ENCODE peak calls at places on chromosomes 4 and X, in nine cellular contexts. A is central memory CD8-positive, alpha-beta T cell; Q is activated naive CD8-positive, alpha-beta T cell treated with anti-CD3 and anti-CD28 coated beads, Interleukin-2, amount 50 U/mL, for 24 hours; P is ovary; S is HT-29; D is activated T-cell treated with anti-CD3 and anti-CD28 coated beads, Interleukin-2, amount 50 U/mL, for 24 hours; Y is activated CD8-positive, alpha-beta T cell treated with anti-CD3 and anti-CD28 coated beads, Interleukin-2, amount 10 ng/mL, durations not matched to agents 7 days and 5 days; W is dorsolateral prefrontal cortex; R is stimulated activated CD8-positive, alpha-beta memory T cell treated with anti-CD3 and anti-CD28 coated beads, Interleukin-4, amount 100 ng/mL, for 4 hours. C is an unnamed sample.

GRCh38 chr4:71322425-71322824 is 16.4 kb upstream of the SLC4A4 start:
- DNase-seq in A (no peak), Q (no peak), P (no peak), S (no peak), D (no peak), Y (no peak), W (no peak), R (no peak), C (no peak)

GRCh38 chr4:130023088-130023487 is 927.1 kb downstream of the C4orf33 start:
- DNase-seq in A (no peak), Q (no peak), P (no peak), S (no peak), D (no peak), Y (no peak), W (no peak), R (no peak), C (no peak)

GRCh38 chr4:75545526-75545925 is 10.3 kb upstream of the ODAPH start:
- DNase-seq in A (no peak), Q (no peak), P (no peak), S (no peak), D (no peak), Y (no peak), W (no peak), R (no peak), C (no peak)

GRCh38 chr4:6733358-6734164 is 17.6 kb downstream of the BLOC1S4 start:
- DNase-seq in A (no peak), Q (no peak), P (no peak), S (no peak), D (peak; percentile 13), Y (no peak), W (no peak), R (no peak), C (no peak)

GRCh38 chr4:102326951-102327350 is 18.3 kb downstream of the SLC39A8 start:
- DNase-seq in A (no peak), Q (no peak), P (no peak), S (no peak), D (no peak), Y (no peak), W (no peak), R (no peak), C (no peak)

GRCh38 chrX:68403522-68403921 is 29.8 kb downstream of the OPHN1 start:
- DNase-seq in A (no peak), Q (no peak), P (no peak), S (no peak), D (no peak), Y (no peak), W (no peak), R (no peak), C (no peak)

GRCh38 chr4:91837608-91838029 is 466.1 kb upstream of the GRID2 start:
- DNase-seq in A (no peak), Q (no peak), P (no peak), S (no peak), D (no peak), Y (no peak), W (no peak), R (no peak), C (no peak)

GRCh38 chr4:183503497-183504063 is 1.3 kb upstream of the ING2 start:
- DNase-seq in A (no peak), Q (peak; percentile 53), P (no peak), S (peak; percentile 29), D (no peak), Y (no peak), W (no peak), R (peak; percentile 1), C (peak; percentile 8)

GRCh38 chr4:123484291-123484926 is 87.8 kb downstream of the SPRY1 start:
- DNase-seq in A (no peak), Q (no peak), P (no peak), S (no peak), D (no peak), Y (no peak), W (no peak), R (no peak), C (no peak)

GRCh38 chrX:39773150-39773549 is 324.6 kb downstream of the BCOR start:
- DNase-seq in A (no peak), Q (no peak), P (no peak), S (no peak), D (no peak), Y (no peak), W (no peak), R (no peak), C (no peak)

GRCh38 chrX:71053217-71053621 is 14.9 kb downstream of the SNX12 start:
- DNase-seq in A (no peak), Q (no peak), P (no peak), S (no peak), D (no peak), Y (no peak), W (no peak), R (no peak), C (peak; percentile 68)

GRCh38 chr4:7526929-7527535 is 92.3 kb upstream of the PSAPL1 start:
- DNase-seq in A (no peak), Q (no peak), P (no peak), S (no peak), D (no peak), Y (no peak), W (no peak), R (no peak), C (no peak)

GRCh38 chr4:78608684-78609083 is 57.1 kb downstream of the ANXA3 start:
- DNase-seq in A (no peak), Q (no peak), P (no peak), S (no peak), D (no peak), Y (no peak), W (no peak), R (no peak), C (no peak)

GRCh38 chr4:7414046-7414445 is 20.7 kb downstream of the PSAPL1 start:
- DNase-seq in A (no peak), Q (no peak), P (no peak), S (no peak), D (no peak), Y (no peak), W (no peak), R (no peak), C (no peak)

GRCh38 chrX:99398578-99398977 is 1011.5 kb downstream of the PCDH19 start:
- DNase-seq in A (no peak), Q (no peak), P (no peak), S (no peak), D (no peak), Y (no peak), W (no peak), R (no peak), C (no peak)

GRCh38 chr4:6568689-6569332 is 6.2 kb upstream of the MAN2B2 start:
- DNase-seq in A (no peak), Q (no peak), P (no peak), S (peak; percentile 7), D (no peak), Y (no peak), W (no peak), R (no peak), C (no peak)

GRCh38 chr4:98284640-98285046 is 23.5 kb downstream of the RAP1GDS1 start:
- DNase-seq in A (no peak), Q (no peak), P (no peak), S (no peak), D (no peak), Y (no peak), W (no peak), R (no peak), C (no peak)

GRCh38 chrX:49075347-49075746 is 1.5 kb upstream of the PRAF2 start:
- DNase-seq in A (no peak), Q (no peak), P (no peak), S (no peak), D (no peak), Y (no peak), W (no peak), R (no peak), C (no peak)

GRCh38 chr4:174437324-174437723 is 85.0 kb downstream of the HPGD start:
- DNase-seq in A (no peak), Q (no peak), P (no peak), S (no peak), D (no peak), Y (no peak), W (no peak), R (no peak), C (no peak)

GRCh38 chrX:43958529-43958928 is 14.7 kb downstream of the NDP start:
- DNase-seq in A (peak; percentile 10), Q (no peak), P (no peak), S (peak; percentile 90), D (no peak), Y (peak; percentile 28), W (no peak), R (no peak), C (peak; percentile 13)

GRCh38 chrX:150625875-150626274 is 57.5 kb downstream of the MTM1 start:
- DNase-seq in A (no peak), Q (no peak), P (no peak), S (no peak), D (no peak), Y (no peak), W (no peak), R (no peak), C (no peak)

GRCh38 chrX:121546317-121546716 is 498.9 kb downstream of the GLUD2 start:
- DNase-seq in A (no peak), Q (no peak), P (no peak), S (no peak), D (no peak), Y (no peak), W (no peak), R (no peak), C (no peak)

GRCh38 chr4:77240469-77241066 is 83.6 kb downstream of the CCNG2 start:
- DNase-seq in A (peak; percentile 15), Q (peak; percentile 72), P (peak; percentile 30), S (peak; percentile 88), D (peak; percentile 72), Y (peak; percentile 70), W (peak; percentile 63), R (peak; percentile 5), C (no peak)

GRCh38 chr4:117777721-117778120 is 256.6 kb upstream of the NDST3 start:
- DNase-seq in A (no peak), Q (no peak), P (no peak), S (no peak), D (no peak), Y (no peak), W (no peak), R (no peak), C (no peak)

GRCh38 chrX:95382799-95383198 is 1301.8 kb upstream of the DIAPH2 start:
- DNase-seq in A (no peak), Q (no peak), P (no peak), S (no peak), D (no peak), Y (no peak), W (no peak), R (no peak), C (no peak)

C was measured in GM12878.